ENCODE peak calls at places on chromosome X, in nine cellular contexts. W, O, Z, N, D, L, F, K and H are unnamed samples.

GRCh38 chrX:19440713-19441112 is 74.6 kb downstream of the MAP3K15 start:
- DNase-seq in W (no peak), K (no peak), O (no peak), F (no peak), L (no peak), Z (no peak), D (no peak), N (no peak), H (no peak)

GRCh38 chrX:151239748-151240147 is 63.4 kb downstream of the GPR50 start:
- DNase-seq in O (no peak), N (no peak), K (no peak), W (no peak), D (no peak), F (no peak), Z (no peak), L (no peak), H (no peak)

GRCh38 chrX:120781416-120781815 is 94.2 kb downstream of the CT47B1 start:
- DNase-seq in N (no peak), W (no peak), K (no peak), Z (no peak), F (no peak), D (no peak), O (no peak), L (no peak), H (no peak)

GRCh38 chrX:123830309-123830708 is 29.5 kb upstream of the XIAP start:
- DNase-seq in W (no peak), Z (peak), F (peak), O (no peak), N (peak), D (no peak), K (peak), L (no peak), H (no peak)

GRCh38 chrX:126141014-126141413 is 25.1 kb downstream of the DCAF12L2 start:
- DNase-seq in K (no peak), O (no peak), L (no peak), F (no peak), W (no peak), Z (no peak), N (no peak), D (no peak), H (no peak)

GRCh38 chrX:137194164-137194563 is 160.4 kb upstream of the GPR101 start:
- DNase-seq in L (no peak), K (no peak), F (no peak), D (peak), W (peak), Z (no peak), N (no peak), O (no peak), H (no peak)

GRCh38 chrX:13780868-13781427 is 35.9 kb downstream of the GPM6B start:
- DNase-seq in K (no peak), D (no peak), O (no peak), W (no peak), N (no peak), Z (no peak), L (no peak), F (no peak), H (no peak)

GRCh38 chrX:47571215-47571614 is 10.2 kb downstream of the ARAF start:
- DNase-seq in N (no peak), K (no peak), W (no peak), D (no peak), O (no peak), Z (no peak), F (no peak), L (no peak), H (no peak)

GRCh38 chrX:31845003-31845402 is 773.2 kb upstream of the FTHL17 start:
- DNase-seq in W (no peak), O (no peak), L (no peak), F (no peak), Z (no peak), N (no peak), D (no peak), K (no peak), H (no peak)

GRCh38 chrX:112512509-112512908 is 167.2 kb downstream of the LHFPL1 start:
- DNase-seq in L (no peak), N (no peak), K (no peak), O (no peak), Z (no peak), F (no peak), W (peak), D (peak), H (no peak)

GRCh38 chrX:145843196-145843595 is 25.6 kb downstream of the SLITRK2 start:
- DNase-seq in N (no peak), O (no peak), Z (no peak), D (peak), L (no peak), W (no peak), F (no peak), K (no peak), H (no peak)

GRCh38 chrX:149950681-149951080 is 12.4 kb upstream of the EOLA2 start:
- DNase-seq in D (peak), F (no peak), O (no peak), Z (no peak), K (no peak), N (no peak), L (no peak), W (peak), H (no peak)

GRCh38 chrX:31168596-31168995 is 96.8 kb upstream of the FTHL17 start:
- DNase-seq in D (no peak), W (no peak), F (no peak), L (no peak), O (no peak), K (no peak), N (no peak), Z (no peak), H (no peak)

GRCh38 chrX:130091976-130092522 is 18.2 kb downstream of the ELF4 start:
- DNase-seq in Z (peak), W (no peak), L (no peak), O (no peak), D (no peak), N (peak), K (peak), F (peak), H (no peak)
- TF ChIP-seq CTCF in Z (no peak), W (no peak), L (no peak), O (no peak), D (no peak), N (no peak), K (peak), F (no peak), H (no peak)

DNA sequence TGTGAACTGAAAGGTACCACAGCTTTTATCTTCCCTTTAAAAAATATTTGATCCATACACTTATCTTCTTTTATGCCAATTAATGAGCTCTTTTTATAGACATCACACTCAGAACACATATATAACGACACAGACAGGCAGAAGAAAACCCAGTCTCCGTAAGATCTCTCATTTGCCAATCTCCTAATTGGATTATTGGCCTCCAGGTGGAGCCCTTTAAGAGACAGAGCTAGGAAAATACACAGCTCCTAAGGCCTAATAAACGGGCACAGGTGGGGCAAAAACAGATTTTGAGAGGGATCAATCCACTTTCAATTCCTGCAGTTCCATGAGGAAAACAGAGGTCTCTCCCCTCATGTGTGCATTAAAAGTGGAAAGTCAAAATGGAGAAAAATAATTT is 1495.4 kb downstream of the RPA4 start:
- DNase-seq in Z (no peak), N (no peak), K (no peak), W (no peak), O (no peak), F (no peak), L (no peak), D (no peak), H (no peak)
- TF ChIP-seq CTCF in Z (no peak), N (no peak), K (no peak), W (no peak), O (no peak), F (no peak), L (no peak), D (no peak), H (peak)

DNA sequence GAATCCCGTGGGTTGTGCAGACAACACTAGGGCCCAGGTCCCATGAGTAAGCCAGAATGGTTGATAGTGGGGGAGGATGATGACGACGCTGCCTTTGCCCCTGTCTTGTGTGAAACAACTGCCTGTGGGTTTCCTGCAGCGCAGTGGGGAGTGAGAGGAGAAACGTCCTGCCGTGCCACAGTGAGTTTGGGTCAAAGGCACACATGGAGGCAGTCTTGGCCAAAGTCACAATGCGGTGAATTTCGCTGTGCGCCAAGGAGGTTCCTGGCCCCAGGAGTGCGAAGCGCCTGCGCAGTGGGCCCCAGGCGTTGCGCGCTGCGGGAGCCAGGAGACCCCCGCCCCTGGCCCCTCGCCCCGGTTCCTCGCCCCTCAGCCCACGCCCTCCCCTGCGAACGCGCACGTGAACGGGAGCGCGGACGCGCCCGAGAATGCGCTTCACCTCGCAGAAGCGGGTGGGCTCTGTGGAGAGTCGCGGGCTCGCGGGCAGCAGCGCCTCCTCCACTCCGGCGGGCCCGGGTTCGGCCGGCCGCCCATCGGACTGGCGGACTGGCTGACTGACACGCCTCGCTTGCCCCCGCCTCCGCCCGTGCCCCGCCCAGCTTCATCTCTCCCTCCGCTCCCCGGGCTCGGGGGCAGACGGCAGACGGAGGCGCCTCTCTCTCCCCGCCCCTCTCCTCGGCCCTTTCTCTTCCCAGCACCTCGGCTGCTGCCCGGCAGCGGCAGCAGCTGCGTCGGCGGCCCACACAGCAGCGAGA is at the start of gene NUDT10:
- DNase-seq in F (peak), O (peak), N (peak), Z (peak), W (peak), D (peak), L (no peak), K (peak), H (peak)
- TF ChIP-seq CTCF in F (no peak), O (no peak), N (no peak), Z (no peak), W (no peak), D (no peak), L (no peak), K (no peak), H (no peak)

GRCh38 chrX:139203681-139204575 is 326.6 kb upstream of the F9 start:
- DNase-seq in O (no peak), W (no peak), L (no peak), K (peak), N (no peak), Z (no peak), D (peak), F (no peak), H (peak)
- TF ChIP-seq CTCF in O (no peak), W (no peak), L (no peak), K (no peak), N (no peak), Z (no peak), D (no peak), F (no peak), H (peak)

DNA sequence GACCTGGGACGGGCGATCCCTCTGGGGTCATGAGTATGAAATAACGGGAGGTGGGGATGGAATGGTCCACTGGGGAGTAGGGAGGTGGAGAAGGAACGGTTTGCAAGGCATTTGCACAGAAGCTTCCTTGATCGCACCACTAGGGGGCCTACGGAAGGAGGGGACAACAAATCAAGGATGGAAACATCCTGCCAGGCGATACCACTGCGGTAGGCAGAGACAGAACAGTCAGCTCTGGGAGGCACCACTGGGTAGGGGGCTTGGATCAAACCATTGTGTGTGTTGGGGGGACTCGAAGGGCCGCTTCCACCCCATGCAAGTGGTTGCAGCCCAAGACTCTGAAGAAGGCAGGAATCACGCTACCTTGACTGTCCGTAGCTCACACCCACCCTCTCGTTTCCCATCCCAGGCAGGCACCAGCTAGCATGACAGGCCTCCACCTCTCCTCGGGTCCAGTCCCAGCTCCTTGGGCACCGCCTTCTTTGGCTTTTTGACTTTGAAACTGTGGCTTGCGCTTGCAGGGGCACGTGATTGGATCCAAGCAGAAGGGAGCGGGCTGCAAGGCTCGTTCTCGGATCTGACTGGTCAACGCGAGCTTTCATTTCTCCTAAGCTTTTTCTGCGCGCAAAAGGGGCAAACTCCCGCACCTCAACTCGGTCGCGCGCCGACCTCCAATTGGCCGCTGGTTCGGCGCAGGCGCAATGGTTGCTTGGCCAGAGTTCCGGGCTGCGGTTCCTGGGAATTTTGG is 28.4 kb downstream of the GAGE1 start:
- DNase-seq in W (peak), N (no peak), F (no peak), Z (no peak), D (no peak), O (no peak), K (no peak), L (no peak), H (no peak)
- TF ChIP-seq CTCF in W (peak), N (no peak), F (no peak), Z (no peak), D (peak), O (no peak), K (no peak), L (no peak), H (peak)

DNA sequence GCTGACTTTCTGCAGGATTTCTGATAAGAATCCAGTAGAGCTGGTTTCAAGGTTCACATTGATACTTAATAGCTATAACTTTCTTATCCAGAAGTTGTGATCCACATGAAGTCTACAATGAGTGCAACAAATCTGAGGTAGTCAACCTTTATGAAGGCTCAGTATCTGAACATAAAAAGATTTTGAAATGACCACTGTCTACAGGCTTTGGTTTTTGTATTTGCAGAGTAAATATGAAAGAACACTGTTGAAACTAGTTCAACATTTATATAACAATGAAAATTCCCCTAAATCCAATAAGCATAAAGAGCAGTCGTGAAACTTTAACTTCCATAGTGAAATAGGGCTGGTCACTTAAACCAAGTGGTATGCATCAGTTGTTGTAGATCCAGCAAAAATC is 55.6 kb upstream of the RLIM start:
- DNase-seq in O (no peak), L (no peak), F (no peak), D (no peak), N (no peak), Z (no peak), W (no peak), K (no peak), H (no peak)
- TF ChIP-seq CTCF in O (no peak), L (no peak), F (no peak), D (no peak), N (no peak), Z (no peak), W (no peak), K (no peak), H (no peak)

DNA sequence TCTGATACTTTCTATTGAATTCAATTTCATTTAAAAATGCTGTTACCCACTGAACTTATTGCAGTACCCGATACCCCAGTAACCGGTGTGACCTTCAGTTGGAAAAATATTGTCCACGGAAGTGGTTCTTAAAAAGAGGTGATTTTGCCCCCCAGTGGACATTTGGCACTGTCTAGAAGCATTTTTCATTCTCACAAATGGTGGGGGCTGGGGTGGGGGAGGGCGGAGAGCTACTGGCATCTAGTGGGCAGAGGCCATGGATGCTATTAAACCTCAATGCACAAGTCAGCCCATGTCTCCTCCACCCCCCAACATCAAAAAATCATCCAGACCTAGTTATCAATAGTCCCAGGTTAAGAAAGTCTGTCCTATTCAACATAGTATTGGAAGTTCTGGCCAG is 19.6 kb upstream of the CHM start:
- DNase-seq in O (no peak), Z (no peak), K (no peak), D (no peak), W (peak), L (no peak), F (no peak), N (no peak), H (no peak)
- TF ChIP-seq CTCF in O (no peak), Z (no peak), K (no peak), D (no peak), W (peak), L (no peak), F (no peak), N (no peak), H (no peak)